ENCODE peak calls at places on chromosomes 12 and 14, in six cellular contexts. D is OCI-LY7; Z is naive thymus-derived CD4-positive, alpha-beta T cell; V is left ventricle myocardium inferior; W is vagina; A is cardiac muscle cell. K is an unnamed sample. For H3K4me1, the result is how much of the 10 kb centered on the place peaks cover.

GRCh38 chr12:64086946-64087345 is 135.2 kb downstream of the KICS2 start:
- DNase-seq in Z (no peak), W (no peak), V (no peak), D (no peak), A (no peak), K (no peak)

GRCh38 chr12:126474703-126475102 is 1409.5 kb downstream of the AACS start:
- DNase-seq in A (no peak), D (no peak), Z (no peak), V (no peak), W (no peak), K (no peak)

GRCh38 chr14:88352299-88353097 is 29.4 kb upstream of the KCNK10 start:
- DNase-seq in V (no peak), D (no peak), Z (no peak), A (peak), W (no peak), K (no peak)

GRCh38 chr14:89265229-89265628 is 151.8 kb downstream of the FOXN3 start:
- DNase-seq in W (no peak), Z (no peak), V (no peak), D (no peak), A (no peak), K (no peak)

GRCh38 chr12:113650476-113650875 is 178.8 kb upstream of the LHX5 start:
- DNase-seq in W (no peak), A (no peak), D (no peak), V (no peak), Z (no peak), K (no peak)

GRCh38 chr14:50551877-50552276 is 8.1 kb upstream of the ATL1 start:
- DNase-seq in D (no peak), Z (no peak), V (no peak), W (no peak), A (no peak), K (no peak)

GRCh38 chr12:9256758-9257405 is 48.7 kb upstream of the PZP start:
- DNase-seq in D (no peak), V (no peak), W (no peak), Z (no peak), A (no peak), K (no peak)

GRCh38 chr14:88233915-88234314 is 89.2 kb downstream of the KCNK10 start:
- DNase-seq in D (peak), W (no peak), Z (no peak), V (no peak), A (peak), K (no peak)

GRCh38 chr12:64760808-64761573 is 1.8 kb upstream of the GNS start:
- DNase-seq in A (no peak), D (no peak), W (no peak), V (no peak), Z (no peak), K (no peak)

GRCh38 chr12:28998662-28999120 is 150.4 kb upstream of the FAR2 start:
- DNase-seq in W (no peak), V (no peak), D (no peak), A (peak), Z (no peak), K (no peak)

GRCh38 chr14:32311294-32312009 is 17.6 kb upstream of the AKAP6 start:
- DNase-seq in A (no peak), D (no peak), V (no peak), W (no peak), Z (no peak), K (no peak)

GRCh38 chr14:85058170-85058569 is 471.8 kb upstream of the FLRT2 start:
- DNase-seq in W (no peak), D (no peak), Z (no peak), V (no peak), A (no peak), K (no peak)

GRCh38 chr14:65230287-65230728 is 128.0 kb upstream of the MAX start:
- DNase-seq in W (no peak), D (no peak), A (peak), Z (no peak), V (peak), K (no peak)

GRCh38 chr12:3417937-3418336 is 73.1 kb upstream of the PRMT8 start:
- DNase-seq in W (no peak), A (no peak), D (no peak), V (no peak), Z (no peak), K (no peak)

GRCh38 chr12:79527498-79527897 is 163.3 kb downstream of the PAWR start:
- DNase-seq in A (no peak), V (no peak), W (no peak), Z (no peak), D (no peak), K (no peak)

GRCh38 chr14:105173901-105174894 is 5.6 kb upstream of the JAG2 start:
- DNase-seq in A (no peak), V (no peak), D (peak), Z (no peak), W (no peak), K (no peak)

GRCh38 chr14:52951730-52952481 is 1.1 kb upstream of the FERMT2 start:
- DNase-seq in W (no peak), D (no peak), Z (no peak), A (peak), V (no peak), K (no peak)

GRCh38 chr14:59146941-59147470 is 41.5 kb upstream of the DAAM1 start:
- DNase-seq in A (no peak), Z (no peak), D (no peak), W (no peak), V (no peak), K (no peak)

GRCh38 chr14:92472860-92473259 is 40.7 kb upstream of the RIN3 start:
- DNase-seq in Z (no peak), W (no peak), V (no peak), D (no peak), A (no peak), K (no peak)

GRCh38 chr12:120090211-120090610 is 26.3 kb downstream of the RAB35 start:
- DNase-seq in V (no peak), W (no peak), A (no peak), Z (no peak), D (no peak), K (no peak)

GRCh38 chr14:72568296-72568992 is 325.5 kb downstream of the DPF3 start:
- DNase-seq in Z (no peak), D (no peak), V (no peak), A (no peak), W (no peak), K (no peak)

GRCh38 chr12:102874819-102875218 is 42.2 kb downstream of the PAH start:
- DNase-seq in Z (no peak), W (no peak), A (no peak), V (no peak), D (no peak), K (no peak)

GRCh38 chr14:104303705-104304425 is 165.5 kb downstream of the KIF26A start:
- DNase-seq in D (no peak), W (no peak), V (no peak), A (no peak), Z (no peak), K (no peak)

GRCh38 chr12:89335452-89336244 is 16.7 kb downstream of the DUSP6 start:
- DNase-seq in D (no peak), A (no peak), Z (no peak), V (no peak), W (no peak), K (no peak)

GRCh38 chr14:50821471-50822464 is 9.2 kb downstream of the NIN start:
- DNase-seq in D (no peak), Z (peak), V (peak), A (no peak), W (no peak), K (no peak)

GRCh38 chr14:88961214-88961613 is 136.8 kb downstream of the TTC8 start:
- DNase-seq in V (no peak), Z (no peak), D (no peak), A (no peak), W (no peak), K (no peak)

GRCh38 chr12:101018540-101018939 is 191.5 kb downstream of the SLC5A8 start:
- DNase-seq in Z (no peak), V (no peak), A (no peak), D (no peak), W (no peak), K (no peak)

GRCh38 chr12:120536064-120536791 is 2.1 kb downstream of the RNF10 start:
- DNase-seq in W (no peak), D (peak), A (no peak), V (no peak), Z (no peak), K (no peak)

GRCh38 chr12:108782971-108783370 is 51.7 kb upstream of the CORO1C start:
- DNase-seq in A (no peak), Z (no peak), D (no peak), V (no peak), W (no peak), K (no peak)
- H3K4me1 ChIP-seq in A (under half), Z (under half), D (under half), V (half or more), W (under half), K (half or more)

DNA sequence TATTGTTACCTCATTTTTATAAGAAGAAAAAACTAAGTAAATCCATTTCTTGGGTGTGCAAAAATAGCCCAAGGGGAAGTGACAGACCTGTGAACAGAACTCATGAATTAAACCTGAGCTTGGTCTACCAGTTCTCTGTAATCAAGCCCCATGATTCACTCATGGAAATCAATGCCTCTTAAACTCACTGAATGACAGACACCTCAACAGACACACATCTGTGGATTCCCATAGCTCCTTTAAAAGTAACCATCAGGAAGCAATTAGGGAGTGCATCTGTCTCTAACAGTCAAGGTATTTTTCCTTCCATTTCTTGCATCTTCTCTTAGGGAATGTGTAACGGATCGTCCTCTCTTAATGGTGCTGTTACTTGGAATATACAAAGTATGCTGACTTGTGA is 215.0 kb upstream of the EEA1 start:
- DNase-seq in D (no peak), W (no peak), Z (no peak), V (no peak), A (no peak), K (no peak)
- H3K4me1 ChIP-seq in D (under half), W (under half), Z (under half), V (under half), A (under half), K (under half)

GRCh38 chr12:6181166-6181565 is 19.0 kb upstream of the CD9 start:
- DNase-seq in A (no peak), V (no peak), Z (no peak), W (no peak), D (no peak), K (no peak)

GRCh38 chr12:6181583-6182278 is 18.5 kb upstream of the CD9 start:
- DNase-seq in A (no peak), D (no peak), W (no peak), Z (no peak), V (no peak), K (no peak)

GRCh38 chr12:6183689-6184441 is 16.3 kb upstream of the CD9 start:
- DNase-seq in W (no peak), V (no peak), D (no peak), A (no peak), Z (no peak), K (no peak)

GRCh38 chr12:6180300-6181051 is 19.7 kb upstream of the CD9 start:
- DNase-seq in D (no peak), Z (no peak), V (peak), A (no peak), W (no peak), K (no peak)

DNA sequence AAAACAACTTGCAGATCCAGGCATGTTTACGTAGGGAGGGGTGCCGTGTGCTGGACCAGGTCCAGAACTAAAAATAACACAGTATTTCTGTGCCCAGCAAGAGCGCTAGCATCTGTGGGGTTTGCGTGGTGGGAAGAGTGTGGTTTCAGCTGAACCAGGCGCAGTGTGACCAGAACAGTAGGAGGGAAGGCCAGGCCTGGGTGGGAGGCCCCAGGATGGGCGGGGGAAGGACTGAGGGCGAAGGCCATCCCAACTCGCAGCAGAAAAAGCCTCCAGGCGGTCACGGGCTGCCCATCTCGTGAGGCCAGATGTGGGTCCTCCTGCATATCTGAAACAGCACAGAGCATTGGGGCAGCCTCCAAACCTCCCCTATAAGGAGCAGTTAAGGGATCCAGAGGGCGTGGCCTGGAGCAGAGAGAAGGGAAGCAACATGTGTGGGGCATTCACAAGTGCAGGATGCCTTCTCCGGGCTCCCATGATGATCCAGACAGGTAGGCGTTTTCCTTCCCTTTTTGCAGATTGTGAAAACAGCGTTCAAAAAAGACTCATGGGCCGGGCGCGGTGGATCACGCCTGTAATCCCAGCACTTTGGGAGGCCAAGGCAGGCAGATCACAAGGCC is 17.8 kb upstream of the CD9 start:
- DNase-seq in Z (no peak), W (no peak), A (no peak), D (no peak), V (peak), K (no peak)
- H3K4me1 ChIP-seq in Z (under half), W (under half), A (under half), D (under half), V (half or more), K (under half)

GRCh38 chr14:68667313-68667791 is 125.5 kb downstream of the ZFP36L1 start:
- DNase-seq in V (no peak), A (no peak), Z (no peak), W (no peak), D (no peak), K (no peak)
- H3K4me1 ChIP-seq in V (half or more), A (half or more), Z (under half), W (half or more), D (under half), K (half or more)

DNA sequence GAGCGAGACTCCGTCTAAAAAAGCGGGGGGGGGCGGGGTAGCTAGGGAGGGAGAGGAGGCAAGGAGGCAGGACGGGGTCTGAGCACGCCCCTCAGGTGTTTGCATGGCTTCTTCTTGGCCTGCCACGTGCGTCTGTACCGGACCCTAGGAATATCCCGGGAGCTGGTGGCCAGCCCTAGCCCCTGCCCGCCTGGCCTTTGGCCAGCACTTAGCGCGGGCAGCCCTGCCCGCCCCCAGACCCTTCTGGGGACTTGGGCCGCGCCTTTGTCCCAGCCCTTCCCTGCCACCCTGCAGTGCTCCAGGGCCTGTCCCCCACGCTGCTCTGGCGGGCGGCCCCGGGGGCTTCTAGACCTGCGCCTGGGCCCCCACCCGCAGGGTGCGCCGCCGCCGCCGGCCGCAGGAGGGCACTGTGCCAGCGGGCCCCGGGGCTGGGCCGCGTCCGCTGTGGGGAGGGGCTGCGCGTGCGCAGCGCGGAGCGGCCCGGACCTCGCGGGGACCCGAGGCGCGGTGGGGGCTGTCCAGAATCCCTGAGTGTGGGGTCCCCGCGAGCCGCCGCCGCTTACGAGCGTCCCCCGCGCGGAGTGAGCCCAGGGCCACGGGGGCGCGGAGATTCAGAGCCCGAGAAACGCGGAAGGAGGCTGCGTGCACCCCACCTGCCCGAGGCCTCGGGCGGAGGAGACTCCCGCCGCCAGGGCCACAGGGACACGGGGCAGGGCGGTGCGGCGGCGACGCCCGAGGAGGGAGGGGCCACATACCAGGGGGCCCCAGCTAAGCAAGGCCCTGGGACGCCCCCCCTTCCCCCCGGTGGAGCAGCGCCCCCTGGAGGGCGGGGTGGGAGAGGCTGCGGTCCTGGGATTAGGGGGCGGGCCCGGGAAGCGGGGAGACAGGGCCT is 21.0 kb downstream of the SLC25A29 start:
- DNase-seq in V (peak), Z (peak), W (no peak), A (peak), D (peak), K (no peak)
- H3K4me1 ChIP-seq in V (half or more), Z (under half), W (under half), A (under half), D (under half), K (under half)

DNA sequence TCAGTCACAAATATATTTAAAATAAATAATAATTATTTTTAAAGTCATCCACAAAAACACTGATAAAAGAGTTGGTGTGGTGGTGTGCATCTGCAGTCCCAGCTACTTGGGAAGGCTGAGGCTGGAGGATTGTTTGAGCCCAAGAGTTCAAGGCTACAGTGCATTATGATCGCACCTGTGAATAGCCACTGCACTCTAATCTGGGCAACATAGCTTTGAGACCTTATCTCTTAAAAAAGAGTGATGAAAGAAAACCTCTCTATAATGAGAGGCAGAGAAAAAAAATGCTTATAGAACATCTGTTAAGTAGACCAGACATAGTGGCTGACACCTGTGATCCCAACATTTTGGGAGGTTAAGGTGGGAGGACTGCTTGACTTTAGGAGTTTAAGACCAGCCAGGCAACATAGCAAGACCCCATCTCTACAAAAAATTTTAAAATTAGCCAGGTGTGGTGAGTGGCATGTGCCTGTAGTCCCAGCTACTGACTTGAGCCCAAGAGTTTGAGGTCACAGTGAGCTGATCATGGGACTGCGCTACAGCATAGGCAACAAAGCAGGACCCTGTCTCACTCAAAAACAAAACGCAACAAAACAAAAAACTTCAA is 50.5 kb downstream of the RALGAPA1 start:
- DNase-seq in V (no peak), A (no peak), D (no peak), W (no peak), Z (no peak), K (no peak)
- H3K4me1 ChIP-seq in V (under half), A (under half), D (under half), W (under half), Z (under half), K (under half)

GRCh38 chr12:52046859-52047258 is 4.4 kb upstream of the NR4A1 start:
- DNase-seq in V (no peak), A (no peak), Z (no peak), D (no peak), W (no peak), K (no peak)

GRCh38 chr12:52044284-52044983 is 6.8 kb upstream of the NR4A1 start:
- DNase-seq in Z (no peak), D (no peak), V (peak), A (no peak), W (no peak), K (no peak)

GRCh38 chr12:52043386-52044212 is 7.6 kb upstream of the NR4A1 start:
- DNase-seq in D (no peak), Z (no peak), A (no peak), W (no peak), V (peak), K (no peak)

GRCh38 chr12:52042706-52043385 is 8.4 kb upstream of the NR4A1 start:
- DNase-seq in Z (no peak), V (no peak), D (no peak), W (no peak), A (no peak), K (no peak)

GRCh38 chr12:52045794-52046199 is 5.4 kb upstream of the NR4A1 start:
- DNase-seq in D (no peak), Z (no peak), A (no peak), V (no peak), W (no peak), K (no peak)
- H3K4me1 ChIP-seq in D (under half), Z (under half), A (under half), V (half or more), W (half or more), K (under half)

DNA sequence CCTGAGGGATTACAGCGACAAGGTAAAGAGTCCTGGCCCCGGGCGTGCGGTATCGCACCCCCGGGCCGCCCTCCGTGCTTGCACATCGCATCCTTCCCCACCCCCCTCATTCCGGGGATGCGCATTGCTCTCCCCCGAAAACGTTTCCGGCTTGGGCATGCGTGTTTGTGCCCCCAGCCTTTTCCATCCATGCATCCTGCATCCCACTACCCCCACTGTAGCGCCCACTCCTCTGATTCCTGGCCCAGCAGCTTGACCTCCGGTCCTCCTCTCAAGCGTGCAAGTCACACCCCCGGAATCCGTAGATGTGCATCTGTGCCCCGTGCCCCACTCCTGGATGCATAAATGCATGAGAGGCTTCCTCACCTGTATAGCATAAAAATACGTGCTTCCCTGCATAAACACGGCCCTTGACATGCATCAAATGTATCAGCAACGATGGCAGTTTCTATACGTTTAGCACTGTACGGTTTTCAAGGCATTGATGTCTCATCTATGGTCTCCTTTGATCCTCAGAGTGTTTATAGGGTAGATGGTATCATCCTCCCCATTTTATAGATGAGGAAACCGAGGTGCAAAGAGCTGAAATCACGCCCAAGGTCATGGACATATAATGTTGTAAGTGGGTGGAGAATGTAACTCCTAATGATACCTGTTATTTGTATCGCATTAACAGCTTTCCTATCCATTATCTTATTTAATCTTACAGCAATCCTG is 484 bp downstream of the RIC8B start:
- DNase-seq in Z (no peak), V (peak), W (no peak), D (no peak), A (no peak), K (no peak)
- H3K4me1 ChIP-seq in Z (under half), V (half or more), W (under half), D (under half), A (under half), K (under half)

K was measured in esophagus squamous epithelium.